ENCODE peak calls at places on chromosomes 2 and 18, in four cellular contexts. One of them, this sample, is unnamed.

GRCh38 chr2:154455871-154456270 is 242.6 kb upstream of the KCNJ3 start:
- DNase-seq in K562: no peak
- DNase-seq in HepG2: no peak
- DNase-seq in GM12878: no peak
- DNase-seq in this sample: no peak

GRCh38 chr18:77366725-77367641 is 117.3 kb downstream of the GALR1 start:
- DNase-seq in K562: no peak
- DNase-seq in HepG2: peak
- DNase-seq in GM12878: no peak
- DNase-seq in this sample: no peak

GRCh38 chr2:227629435-227629834 is 12.1 kb downstream of the SCYGR4 start:
- DNase-seq in GM12878: no peak
- DNase-seq in K562: no peak
- DNase-seq in HepG2: no peak
- DNase-seq in this sample: no peak

GRCh38 chr18:57657566-57657965 is 35.9 kb upstream of the NARS1 start:
- DNase-seq in GM12878: no peak
- DNase-seq in HepG2: no peak
- DNase-seq in K562: no peak
- DNase-seq in this sample: no peak

GRCh38 chr2:172451923-172452322 is 24.5 kb downstream of the ITGA6 start:
- DNase-seq in GM12878: no peak
- DNase-seq in K562: no peak
- DNase-seq in HepG2: no peak
- DNase-seq in this sample: no peak

GRCh38 chr2:191165190-191165643 is 14.4 kb upstream of the STAT4 start:
- DNase-seq in HepG2: peak
- DNase-seq in GM12878: no peak
- DNase-seq in K562: peak
- DNase-seq in this sample: no peak

GRCh38 chr18:75109001-75109400 is 99.9 kb downstream of the PTGR3 start:
- DNase-seq in K562: no peak
- DNase-seq in GM12878: no peak
- DNase-seq in HepG2: no peak
- DNase-seq in this sample: no peak

GRCh38 chr18:36179562-36180334 is 7.5 kb upstream of the MOCOS start:
- DNase-seq in HepG2: no peak
- DNase-seq in GM12878: no peak
- DNase-seq in K562: no peak
- DNase-seq in this sample: no peak

GRCh38 chr18:66138642-66139041 is 387.8 kb downstream of the CDH7 start:
- DNase-seq in HepG2: no peak
- DNase-seq in K562: no peak
- DNase-seq in GM12878: no peak
- DNase-seq in this sample: no peak

GRCh38 chr2:31241625-31242270 is 7.8 kb downstream of the EHD3 start:
- DNase-seq in GM12878: no peak
- DNase-seq in K562: no peak
- DNase-seq in HepG2: no peak
- DNase-seq in this sample: no peak

DNA sequence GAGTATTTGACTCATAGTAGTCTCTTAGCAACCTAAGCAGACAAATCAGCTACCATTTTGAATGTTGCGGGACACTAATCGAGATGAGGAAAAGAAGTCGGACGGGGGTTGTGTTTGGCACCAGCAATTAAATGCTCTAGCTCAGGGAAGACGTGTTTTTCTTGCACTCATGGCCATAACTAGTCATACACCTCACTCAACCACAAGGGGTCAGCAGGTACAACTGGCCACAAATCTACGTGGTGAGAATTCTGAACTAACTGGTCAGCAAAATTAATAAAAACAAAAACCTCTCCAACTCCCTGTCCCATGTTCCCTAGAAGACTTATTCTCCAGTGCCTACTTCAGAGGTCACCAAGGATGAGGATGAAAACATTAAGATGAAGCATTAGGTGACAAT is 1467.8 kb downstream of the DPP10 start:
- DNase-seq in GM12878: no peak
- DNase-seq in K562: no peak
- DNase-seq in HepG2: no peak
- DNase-seq in this sample: no peak
- TF ChIP-seq NR2C2 in GM12878: no peak
- TF ChIP-seq NR2C2 in K562: no peak
- TF ChIP-seq NR2C2 in HepG2: no peak
- TF ChIP-seq NR2C2 in this sample: no peak

DNA sequence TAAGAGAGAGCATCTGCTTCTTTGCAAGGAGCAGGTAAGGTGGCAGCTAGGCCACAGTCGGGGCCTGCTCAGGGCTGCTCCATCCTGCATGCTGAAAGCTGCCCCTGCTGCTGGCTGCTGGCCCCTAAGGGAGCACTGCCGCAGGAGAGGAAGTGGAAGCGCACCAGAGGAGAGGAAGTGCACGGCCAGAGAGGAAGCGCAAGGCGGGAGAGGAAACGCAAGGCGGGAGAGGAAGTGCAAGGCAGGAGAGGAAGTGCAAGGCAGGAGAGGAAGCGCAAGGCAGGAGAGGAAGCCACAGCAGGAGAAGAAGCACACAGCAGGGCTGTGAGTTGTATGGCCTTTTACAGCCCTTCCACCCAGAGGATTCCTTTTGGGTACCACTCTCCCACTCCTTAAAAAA is 539.0 kb upstream of the TNP1 start:
- DNase-seq in HepG2: no peak
- DNase-seq in GM12878: no peak
- DNase-seq in K562: no peak
- DNase-seq in this sample: no peak
- TF ChIP-seq TCF7 in HepG2: no peak
- TF ChIP-seq TCF7 in GM12878: no peak
- TF ChIP-seq TCF7 in K562: no peak
- TF ChIP-seq TCF7 in this sample: no peak

DNA sequence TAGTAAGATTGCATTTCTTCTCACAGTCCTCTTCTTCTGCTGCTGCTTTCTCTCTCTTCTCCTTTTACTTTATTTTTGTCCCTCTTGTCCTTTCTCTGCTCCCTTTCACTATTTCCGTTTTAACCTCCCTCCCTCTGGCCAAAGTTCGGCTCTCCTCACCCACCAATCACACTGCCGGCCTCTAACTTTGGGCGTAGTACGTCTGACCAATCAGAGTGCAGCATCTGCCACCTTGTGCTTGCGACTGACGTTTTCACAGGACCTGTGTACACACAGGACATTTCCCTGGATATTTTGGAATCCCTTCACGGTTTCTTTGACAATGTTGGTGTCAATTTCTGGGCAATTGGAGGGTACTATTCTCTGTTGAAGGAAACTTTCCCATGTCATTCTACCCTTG is 22.6 kb upstream of the ICOS start:
- DNase-seq in GM12878: no peak
- DNase-seq in HepG2: peak
- DNase-seq in K562: peak
- DNase-seq in this sample: no peak
- TF ChIP-seq NR2C2 in GM12878: no peak
- TF ChIP-seq NR2C2 in HepG2: no peak
- TF ChIP-seq NR2C2 in K562: no peak
- TF ChIP-seq NR2C2 in this sample: no peak

DNA sequence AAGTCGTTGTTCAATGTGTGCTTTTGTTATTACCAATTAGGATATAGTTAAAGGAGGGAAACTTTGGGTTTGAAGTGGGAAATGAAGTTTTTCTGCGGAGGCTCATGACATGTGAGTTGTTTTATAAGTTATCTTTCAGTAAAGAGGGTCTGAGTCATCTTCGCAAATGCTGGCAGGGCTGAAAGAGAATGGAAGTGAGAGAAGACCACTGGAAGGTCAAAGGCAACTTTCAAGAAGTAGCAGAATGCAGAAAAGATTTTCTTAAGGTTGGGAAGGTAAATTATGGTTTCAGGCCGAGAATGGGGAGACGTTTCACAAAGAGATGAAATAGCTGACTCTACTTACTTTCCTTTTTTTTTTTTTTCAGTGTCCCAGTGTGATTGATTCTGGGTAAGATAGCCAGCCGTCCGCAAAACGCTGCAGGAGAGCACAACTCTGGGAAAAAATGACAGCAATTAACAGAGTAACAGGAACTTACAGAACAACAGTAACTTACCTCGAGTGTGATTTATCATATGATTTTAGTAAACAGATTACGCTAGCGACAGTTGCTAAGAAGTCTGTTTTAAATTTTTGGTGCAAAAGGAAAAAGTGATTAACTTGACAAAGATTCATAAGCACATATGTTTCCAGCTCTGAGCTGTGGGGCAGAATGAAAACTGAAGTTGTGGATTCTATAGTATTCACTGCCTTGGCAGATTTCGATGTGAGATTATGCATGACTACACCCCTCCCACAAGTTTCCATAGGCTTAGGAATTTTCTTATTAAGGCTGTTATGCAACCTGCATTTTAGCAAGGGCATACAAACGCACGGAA is 46.8 kb upstream of the ACTR3 start:
- DNase-seq in K562: no peak
- DNase-seq in HepG2: no peak
- DNase-seq in GM12878: no peak
- DNase-seq in this sample: no peak
- TF ChIP-seq TCF7 in K562: no peak
- TF ChIP-seq TCF7 in HepG2: no peak
- TF ChIP-seq TCF7 in GM12878: no peak
- TF ChIP-seq TCF7 in this sample: no peak

GRCh38 chr2:101617188-101617587 is 80.3 kb upstream of the MAP4K4 start:
- DNase-seq in GM12878: no peak
- DNase-seq in HepG2: peak
- DNase-seq in K562: no peak
- DNase-seq in this sample: no peak
- TF ChIP-seq NR2C2 in GM12878: no peak
- TF ChIP-seq NR2C2 in HepG2: no peak
- TF ChIP-seq NR2C2 in K562: no peak
- TF ChIP-seq NR2C2 in this sample: no peak

GRCh38 chr2:160516547-160517365 is 23.1 kb upstream of the RBMS1 start:
- DNase-seq in K562: no peak
- DNase-seq in GM12878: no peak
- DNase-seq in HepG2: no peak
- DNase-seq in this sample: no peak
- TF ChIP-seq TCF7 in K562: no peak
- TF ChIP-seq TCF7 in GM12878: no peak
- TF ChIP-seq TCF7 in HepG2: no peak
- TF ChIP-seq TCF7 in this sample: no peak

This sample was measured in WTC11.